ENCODE peak calls at places on chromosomes 3 and 15, in four cellular contexts. J is fibroblast of the aortic adventitia, U is kidney tubule cell, M is nucleus accumbens. S is an unnamed sample.

GRCh38 chr15:72168131-72168825 is 29.3 kb downstream of the GRAMD2A start:
- DNase-seq in J (no peak), U (peak), M (no peak), S (peak)

GRCh38 chr3:41101231-41101630 is 98.1 kb upstream of the CTNNB1 start:
- DNase-seq in J (no peak), U (no peak), M (no peak), S (no peak)

GRCh38 chr3:79872483-79872882 is 104.7 kb upstream of the ROBO1 start:
- DNase-seq in J (peak), U (no peak), M (no peak), S (no peak)

GRCh38 chr3:43902415-43902814 is 211.7 kb downstream of the ABHD5 start:
- DNase-seq in J (no peak), U (no peak), M (no peak), S (no peak)

GRCh38 chr3:154943981-154944380 is 136.1 kb upstream of the MME start:
- DNase-seq in J (no peak), U (no peak), M (no peak), S (no peak)

GRCh38 chr3:167067844-167068161 is 312.3 kb downstream of the ZBBX start:
- DNase-seq in J (no peak), U (peak), M (no peak), S (no peak)

GRCh38 chr3:4416427-4416826 is 50.6 kb downstream of the SUMF1 start:
- DNase-seq in J (no peak), U (no peak), M (no peak), S (no peak)

GRCh38 chr3:69425249-69425648 is 39.4 kb upstream of the FRMD4B start:
- DNase-seq in J (peak), U (peak), M (no peak), S (peak)

GRCh38 chr15:77538011-77538410 is 94.7 kb downstream of the LINGO1 start:
- DNase-seq in J (no peak), U (no peak), M (peak), S (no peak)

GRCh38 chr3:74149466-74149865 is 465.0 kb downstream of the CNTN3 start:
- DNase-seq in J (no peak), U (no peak), M (no peak), S (no peak)

GRCh38 chr3:124592658-124593441 is 137.4 kb upstream of the UMPS start:
- DNase-seq in J (no peak), U (peak), M (no peak), S (no peak)

S was measured in Jurkat, Clone E6-1.